ENCODE peak calls at places on chromosomes 13 and 19, in six cellular contexts. One of them, this sample, is unnamed. For H3K27me3, the result is how much of the 10 kb centered on the place peaks cover.

GRCh38 chr13:48551329-48551728 is 18.4 kb upstream of the RCBTB2 start:
- DNase-seq in body of pancreas: no peak
- DNase-seq in cardiac muscle cell: no peak
- DNase-seq in right lobe of liver: no peak
- DNase-seq in transverse colon: no peak
- DNase-seq in sigmoid colon: no peak
- DNase-seq in this sample: no peak

GRCh38 chr19:16078759-16079707 is 2.7 kb downstream of the TPM4 start:
- DNase-seq in cardiac muscle cell: peak
- DNase-seq in sigmoid colon: peak
- DNase-seq in body of pancreas: no peak
- DNase-seq in right lobe of liver: peak
- DNase-seq in transverse colon: peak
- DNase-seq in this sample: peak

GRCh38 chr13:33040116-33040515 is 23.9 kb downstream of the KL start:
- DNase-seq in sigmoid colon: no peak
- DNase-seq in right lobe of liver: no peak
- DNase-seq in body of pancreas: no peak
- DNase-seq in cardiac muscle cell: no peak
- DNase-seq in transverse colon: no peak
- DNase-seq in this sample: no peak

GRCh38 chr19:48752511-48753365 is at the start of gene FUT1:
- DNase-seq in transverse colon: peak
- DNase-seq in cardiac muscle cell: peak
- DNase-seq in body of pancreas: peak
- DNase-seq in right lobe of liver: peak
- DNase-seq in sigmoid colon: peak
- DNase-seq in this sample: peak

GRCh38 chr19:42816901-42817300 is 51.4 kb upstream of the PSG8 start:
- DNase-seq in cardiac muscle cell: no peak
- DNase-seq in body of pancreas: no peak
- DNase-seq in right lobe of liver: no peak
- DNase-seq in transverse colon: no peak
- DNase-seq in sigmoid colon: no peak
- DNase-seq in this sample: no peak

GRCh38 chr13:25683662-25684370 is 312.0 kb downstream of the ATP8A2 start:
- DNase-seq in right lobe of liver: no peak
- DNase-seq in sigmoid colon: no peak
- DNase-seq in transverse colon: no peak
- DNase-seq in cardiac muscle cell: no peak
- DNase-seq in body of pancreas: no peak
- DNase-seq in this sample: no peak

GRCh38 chr13:31119966-31120733 is 41.6 kb downstream of the HSPH1 start:
- DNase-seq in cardiac muscle cell: no peak
- DNase-seq in right lobe of liver: no peak
- DNase-seq in body of pancreas: no peak
- DNase-seq in transverse colon: no peak
- DNase-seq in sigmoid colon: no peak
- DNase-seq in this sample: no peak

GRCh38 chr19:46718157-46718933 is 1.4 kb upstream of the PRKD2 start:
- DNase-seq in right lobe of liver: no peak
- DNase-seq in transverse colon: peak
- DNase-seq in cardiac muscle cell: no peak
- DNase-seq in sigmoid colon: no peak
- DNase-seq in body of pancreas: no peak
- DNase-seq in this sample: peak

GRCh38 chr19:31627824-31628223 is 278.6 kb upstream of the TSHZ3 start:
- DNase-seq in sigmoid colon: no peak
- DNase-seq in transverse colon: no peak
- DNase-seq in right lobe of liver: no peak
- DNase-seq in cardiac muscle cell: no peak
- DNase-seq in body of pancreas: no peak
- DNase-seq in this sample: no peak

GRCh38 chr13:30551194-30551593 is 66.5 kb upstream of the USPL1 start:
- DNase-seq in body of pancreas: peak
- DNase-seq in right lobe of liver: no peak
- DNase-seq in transverse colon: no peak
- DNase-seq in sigmoid colon: no peak
- DNase-seq in cardiac muscle cell: peak
- DNase-seq in this sample: no peak

GRCh38 chr13:87814444-87814843 is 143.3 kb downstream of the SLITRK5 start:
- DNase-seq in sigmoid colon: no peak
- DNase-seq in transverse colon: no peak
- DNase-seq in cardiac muscle cell: no peak
- DNase-seq in right lobe of liver: no peak
- DNase-seq in body of pancreas: no peak
- DNase-seq in this sample: no peak

GRCh38 chr13:79861731-79862130 is 380.8 kb downstream of the NDFIP2 start:
- DNase-seq in sigmoid colon: no peak
- DNase-seq in body of pancreas: no peak
- DNase-seq in cardiac muscle cell: no peak
- DNase-seq in right lobe of liver: no peak
- DNase-seq in transverse colon: peak
- DNase-seq in this sample: no peak

GRCh38 chr19:44671400-44671799 is at the start of gene CEACAM19:
- DNase-seq in sigmoid colon: no peak
- DNase-seq in transverse colon: no peak
- DNase-seq in body of pancreas: no peak
- DNase-seq in right lobe of liver: no peak
- DNase-seq in cardiac muscle cell: no peak
- DNase-seq in this sample: no peak

GRCh38 chr13:53781941-53782340 is 753.3 kb downstream of the OLFM4 start:
- DNase-seq in transverse colon: no peak
- DNase-seq in sigmoid colon: no peak
- DNase-seq in body of pancreas: no peak
- DNase-seq in cardiac muscle cell: peak
- DNase-seq in right lobe of liver: no peak
- DNase-seq in this sample: no peak

GRCh38 chr19:48491793-48492123 is 19.9 kb downstream of the LMTK3 start:
- DNase-seq in body of pancreas: no peak
- DNase-seq in transverse colon: no peak
- DNase-seq in cardiac muscle cell: peak
- DNase-seq in right lobe of liver: no peak
- DNase-seq in sigmoid colon: no peak
- DNase-seq in this sample: no peak

GRCh38 chr13:72195044-72195704 is 328.2 kb upstream of the DACH1 start:
- DNase-seq in transverse colon: no peak
- DNase-seq in cardiac muscle cell: no peak
- DNase-seq in sigmoid colon: no peak
- DNase-seq in right lobe of liver: no peak
- DNase-seq in body of pancreas: no peak
- DNase-seq in this sample: no peak

GRCh38 chr13:50979187-50979586 is 69.6 kb downstream of the RNASEH2B start:
- DNase-seq in cardiac muscle cell: no peak
- DNase-seq in body of pancreas: no peak
- DNase-seq in sigmoid colon: no peak
- DNase-seq in right lobe of liver: no peak
- DNase-seq in transverse colon: no peak
- DNase-seq in this sample: no peak

GRCh38 chr13:29589967-29590366 is 5.5 kb downstream of the SLC7A1 start:
- DNase-seq in cardiac muscle cell: no peak
- DNase-seq in sigmoid colon: no peak
- DNase-seq in transverse colon: no peak
- DNase-seq in body of pancreas: no peak
- DNase-seq in right lobe of liver: no peak
- DNase-seq in this sample: no peak

GRCh38 chr13:91817250-91817649 is 418.8 kb downstream of the GPC5 start:
- DNase-seq in transverse colon: no peak
- DNase-seq in body of pancreas: no peak
- DNase-seq in right lobe of liver: no peak
- DNase-seq in cardiac muscle cell: no peak
- DNase-seq in sigmoid colon: no peak
- DNase-seq in this sample: no peak

GRCh38 chr13:110254751-110255553 is 52.0 kb downstream of the COL4A1 start:
- DNase-seq in sigmoid colon: no peak
- DNase-seq in body of pancreas: no peak
- DNase-seq in cardiac muscle cell: no peak
- DNase-seq in right lobe of liver: no peak
- DNase-seq in transverse colon: no peak
- DNase-seq in this sample: no peak

GRCh38 chr19:29887498-29887897 is 54.5 kb upstream of the URI1 start:
- DNase-seq in right lobe of liver: no peak
- DNase-seq in sigmoid colon: peak
- DNase-seq in body of pancreas: no peak
- DNase-seq in cardiac muscle cell: no peak
- DNase-seq in transverse colon: no peak
- DNase-seq in this sample: no peak

GRCh38 chr13:99465454-99465853 is 35.8 kb upstream of the TM9SF2 start:
- DNase-seq in right lobe of liver: no peak
- DNase-seq in cardiac muscle cell: no peak
- DNase-seq in body of pancreas: no peak
- DNase-seq in sigmoid colon: no peak
- DNase-seq in transverse colon: no peak
- DNase-seq in this sample: no peak

GRCh38 chr13:57345526-57345925 is 178.5 kb downstream of the PRR20E start:
- DNase-seq in body of pancreas: no peak
- DNase-seq in sigmoid colon: no peak
- DNase-seq in right lobe of liver: no peak
- DNase-seq in transverse colon: no peak
- DNase-seq in cardiac muscle cell: no peak
- DNase-seq in this sample: no peak

GRCh38 chr13:57569981-57570380 is 61.6 kb upstream of the PCDH17 start:
- DNase-seq in transverse colon: no peak
- DNase-seq in body of pancreas: no peak
- DNase-seq in sigmoid colon: no peak
- DNase-seq in cardiac muscle cell: no peak
- DNase-seq in right lobe of liver: no peak
- DNase-seq in this sample: no peak

GRCh38 chr13:41311607-41312500 is 787 bp downstream of the NAA16 start:
- DNase-seq in body of pancreas: peak
- DNase-seq in right lobe of liver: peak
- DNase-seq in sigmoid colon: peak
- DNase-seq in cardiac muscle cell: peak
- DNase-seq in transverse colon: peak
- DNase-seq in this sample: peak

GRCh38 chr13:110323172-110323851 is 16.2 kb downstream of the COL4A2 start:
- DNase-seq in cardiac muscle cell: no peak
- DNase-seq in sigmoid colon: peak
- DNase-seq in transverse colon: no peak
- DNase-seq in right lobe of liver: no peak
- DNase-seq in body of pancreas: no peak
- DNase-seq in this sample: no peak

DNA sequence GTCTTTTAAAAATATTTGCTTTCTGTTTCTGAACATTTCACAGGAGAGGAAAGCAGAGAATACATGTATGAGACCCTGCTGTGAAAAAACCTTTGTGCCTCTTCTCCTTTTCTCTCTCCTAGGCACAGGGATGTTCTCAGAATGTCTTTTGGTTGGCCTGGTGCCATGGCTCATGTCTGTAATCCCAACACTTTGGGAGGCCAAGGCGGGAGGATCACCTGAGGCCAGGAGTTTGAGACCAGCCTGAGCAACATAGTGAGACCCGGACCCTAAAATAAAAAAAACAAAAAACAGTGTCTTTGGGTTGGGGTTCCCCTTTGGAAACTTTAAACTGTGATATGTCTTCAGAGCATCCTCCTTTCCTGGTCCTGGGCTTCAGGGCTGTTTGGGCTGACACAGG is 1.5 kb downstream of the ZNF627 start:
- DNase-seq in sigmoid colon: peak
- DNase-seq in transverse colon: no peak
- DNase-seq in right lobe of liver: no peak
- DNase-seq in body of pancreas: no peak
- DNase-seq in cardiac muscle cell: no peak
- DNase-seq in this sample: no peak
- H3K4me3 ChIP-seq in sigmoid colon: no peak
- H3K4me3 ChIP-seq in transverse colon: no peak
- H3K4me3 ChIP-seq in right lobe of liver: no peak
- H3K4me3 ChIP-seq in body of pancreas: no peak
- H3K4me3 ChIP-seq in cardiac muscle cell: peak
- H3K4me3 ChIP-seq in this sample: peak

DNA sequence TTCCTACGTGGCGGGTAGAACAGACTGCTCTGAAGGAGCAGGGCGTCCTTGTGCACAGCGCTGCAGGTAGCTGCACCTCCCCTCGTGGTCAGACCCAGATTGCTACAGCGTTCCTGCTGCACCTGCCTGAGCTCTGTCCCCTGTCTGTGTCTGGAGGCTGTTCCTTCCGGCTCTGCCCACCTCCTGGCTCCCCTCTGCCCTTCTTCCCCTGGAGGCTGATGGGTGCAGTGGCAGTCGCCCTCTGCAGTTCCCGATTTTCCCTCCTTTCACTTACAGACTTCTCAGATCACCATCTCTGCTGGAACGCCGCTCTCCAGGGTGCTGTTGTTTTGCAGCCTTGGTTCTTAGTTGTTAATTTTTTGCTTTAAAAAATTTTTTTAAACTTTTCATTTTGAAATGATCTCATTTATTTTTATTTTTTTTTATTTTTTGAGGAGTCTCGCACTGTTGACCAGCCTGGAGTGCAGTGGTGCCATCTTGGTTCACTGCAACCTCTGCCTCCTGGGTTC is 53.6 kb downstream of the SMARCA4 start:
- DNase-seq in cardiac muscle cell: no peak
- DNase-seq in transverse colon: no peak
- DNase-seq in body of pancreas: no peak
- DNase-seq in right lobe of liver: no peak
- DNase-seq in sigmoid colon: no peak
- DNase-seq in this sample: no peak
- TF ChIP-seq CTCF in cardiac muscle cell: no peak
- TF ChIP-seq CTCF in transverse colon: no peak
- TF ChIP-seq CTCF in body of pancreas: no peak
- TF ChIP-seq CTCF in right lobe of liver: no peak
- TF ChIP-seq CTCF in sigmoid colon: no peak
- TF ChIP-seq CTCF in this sample: no peak

DNA sequence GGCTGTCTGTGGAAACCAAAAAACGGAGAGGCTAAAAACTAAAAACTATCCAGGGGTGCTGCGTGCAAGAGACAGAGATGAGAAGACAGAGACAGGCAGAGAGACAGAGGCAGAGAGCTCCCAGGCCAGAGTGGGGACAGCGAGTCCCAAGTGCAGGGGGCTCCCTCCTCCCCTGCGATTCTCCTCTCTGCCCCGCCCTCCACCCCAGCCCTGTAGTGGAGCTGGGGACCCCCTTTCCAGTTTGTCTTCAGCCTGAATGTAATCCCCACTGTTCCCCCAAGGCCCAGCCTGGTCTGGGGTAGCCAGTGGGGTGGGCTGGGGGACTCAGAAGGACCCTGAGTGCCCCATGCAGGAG is 2.0 kb downstream of the NFIC start:
- DNase-seq in sigmoid colon: no peak
- DNase-seq in cardiac muscle cell: no peak
- DNase-seq in right lobe of liver: no peak
- DNase-seq in body of pancreas: no peak
- DNase-seq in transverse colon: no peak
- DNase-seq in this sample: no peak
- H3K27me3 ChIP-seq in sigmoid colon: under half
- H3K27me3 ChIP-seq in cardiac muscle cell: half or more
- H3K27me3 ChIP-seq in right lobe of liver: under half
- H3K27me3 ChIP-seq in body of pancreas: under half
- H3K27me3 ChIP-seq in transverse colon: under half
- H3K27me3 ChIP-seq in this sample: under half

DNA sequence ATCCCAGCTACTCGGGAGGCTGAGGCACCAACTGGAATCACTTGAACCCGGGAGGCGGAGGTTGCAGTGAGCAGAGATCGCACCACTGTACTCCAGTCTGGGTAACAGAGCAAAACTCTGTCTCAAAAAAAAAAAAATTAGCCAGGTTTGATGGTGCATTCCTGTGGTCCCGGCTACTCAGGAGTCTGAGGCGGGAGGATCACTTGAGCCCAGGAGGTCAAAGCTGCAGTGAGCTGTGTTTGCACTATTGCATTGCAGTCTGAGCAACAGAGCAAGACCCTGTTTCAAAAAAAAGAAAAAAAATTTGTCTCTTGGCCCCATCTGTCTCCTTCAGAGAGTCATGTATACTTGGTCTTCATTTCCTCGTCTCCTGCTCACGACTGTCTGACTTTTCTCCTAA is 1.6 kb downstream of the CCDC97 start:
- DNase-seq in cardiac muscle cell: no peak
- DNase-seq in right lobe of liver: no peak
- DNase-seq in body of pancreas: no peak
- DNase-seq in transverse colon: no peak
- DNase-seq in sigmoid colon: no peak
- DNase-seq in this sample: no peak
- H3K4me3 ChIP-seq in cardiac muscle cell: no peak
- H3K4me3 ChIP-seq in right lobe of liver: no peak
- H3K4me3 ChIP-seq in body of pancreas: no peak
- H3K4me3 ChIP-seq in transverse colon: no peak
- H3K4me3 ChIP-seq in sigmoid colon: no peak
- H3K4me3 ChIP-seq in this sample: peak